ENCODE peak calls at places on chromosomes 2 and 18, in five cellular contexts. S is NCI-H1092 treated with DMSO at 0.1 percent for 48 hours, I is RPMI7951, M is RWPE1, Q is substantia nigra. W is an unnamed sample.

GRCh38 chr2:40033781-40034180 is 254.7 kb upstream of the THUMPD2 start:
- DNase-seq in S (no peak), I (no peak), M (no peak), Q (no peak), W (no peak)

GRCh38 chr18:8946046-8946838 is 156.3 kb upstream of the NDUFV2 start:
- DNase-seq in S (no peak), I (peak; percentile 94), M (peak; percentile 64), Q (no peak), W (no peak)

GRCh38 chr18:45166341-45167108 is 448.8 kb upstream of the SLC14A2 start:
- DNase-seq in S (no peak), I (peak; percentile 97), M (peak; percentile 56), Q (no peak), W (no peak)

GRCh38 chr18:45962866-45963265 is 4.3 kb downstream of the EPG5 start:
- DNase-seq in S (no peak), I (peak; percentile 62), M (no peak), Q (no peak), W (no peak)

GRCh38 chr2:152432206-152432653 is 97.3 kb downstream of the FMNL2 start:
- DNase-seq in S (no peak), I (peak; percentile 96), M (peak; percentile 82), Q (no peak), W (no peak)

GRCh38 chr2:122681626-122682025 is 926.2 kb downstream of the TSN start:
- DNase-seq in S (no peak), I (no peak), M (no peak), Q (no peak), W (no peak)

GRCh38 chr18:21112140-21112473 is 494 bp upstream of the ROCK1 start:
- DNase-seq in S (no peak), I (no peak), M (no peak), Q (peak; percentile 69), W (peak; percentile 71)

GRCh38 chr2:36461039-36461681 is 105.6 kb downstream of the CRIM1 start:
- DNase-seq in S (no peak), I (peak; percentile 89), M (peak; percentile 66), Q (no peak), W (no peak)

GRCh38 chr2:205170399-205170798 is 511.9 kb upstream of the NRP2 start:
- DNase-seq in S (no peak), I (no peak), M (no peak), Q (no peak), W (no peak)

GRCh38 chr2:12087175-12087574 is 340.7 kb downstream of the LPIN1 start:
- DNase-seq in S (no peak), I (no peak), M (no peak), Q (no peak), W (no peak)

GRCh38 chr2:18398833-18399232 is 161.6 kb downstream of the RDH14 start:
- DNase-seq in S (no peak), I (no peak), M (no peak), Q (no peak), W (no peak)

W was measured in activated CD4-positive, alpha-beta memory T cell treated with anti-CD3 and anti-CD28 coated beads for 36 hours.